ENCODE peak calls at places on chromosomes 2 and 18, in six cellular contexts. One of them, this sample, is unnamed. For H3K4me1 and H3K27me3, the result is how much of the 10 kb centered on the place peaks cover.

GRCh38 chr2:195608768-195609454 is 48.1 kb upstream of the SLC39A10 start:
- DNase-seq in tibial nerve: no peak
- DNase-seq in IMR-90: no peak
- DNase-seq in ovary: no peak
- DNase-seq in cardiac muscle cell: no peak
- DNase-seq in fibroblast of lung: no peak
- DNase-seq in this sample: no peak

GRCh38 chr2:160869411-160869810 is 290.8 kb upstream of the TANK start:
- DNase-seq in tibial nerve: no peak
- DNase-seq in IMR-90: peak
- DNase-seq in ovary: no peak
- DNase-seq in cardiac muscle cell: no peak
- DNase-seq in fibroblast of lung: peak
- DNase-seq in this sample: no peak

GRCh38 chr2:16487686-16488085 is 177.9 kb downstream of the CYRIA start:
- DNase-seq in tibial nerve: no peak
- DNase-seq in IMR-90: peak
- DNase-seq in ovary: no peak
- DNase-seq in cardiac muscle cell: peak
- DNase-seq in fibroblast of lung: peak
- DNase-seq in this sample: peak

GRCh38 chr2:187976667-187977333 is 314.9 kb upstream of the GULP1 start:
- DNase-seq in tibial nerve: no peak
- DNase-seq in IMR-90: no peak
- DNase-seq in ovary: no peak
- DNase-seq in cardiac muscle cell: no peak
- DNase-seq in fibroblast of lung: no peak
- DNase-seq in this sample: no peak

GRCh38 chr2:15293262-15293937 is 267.7 kb downstream of the NBAS start:
- DNase-seq in tibial nerve: no peak
- DNase-seq in IMR-90: no peak
- DNase-seq in ovary: no peak
- DNase-seq in cardiac muscle cell: no peak
- DNase-seq in fibroblast of lung: no peak
- DNase-seq in this sample: no peak

GRCh38 chr2:25294573-25295462 is 46.9 kb downstream of the DNMT3A start:
- DNase-seq in tibial nerve: peak
- DNase-seq in IMR-90: peak
- DNase-seq in ovary: peak
- DNase-seq in cardiac muscle cell: peak
- DNase-seq in fibroblast of lung: peak
- DNase-seq in this sample: peak

GRCh38 chr2:222193328-222194008 is 105.3 kb downstream of the PAX3 start:
- DNase-seq in tibial nerve: no peak
- DNase-seq in IMR-90: no peak
- DNase-seq in ovary: no peak
- DNase-seq in cardiac muscle cell: peak
- DNase-seq in fibroblast of lung: no peak
- DNase-seq in this sample: peak

GRCh38 chr2:6877402-6878305 is at the start of gene RSAD2:
- DNase-seq in tibial nerve: no peak
- DNase-seq in IMR-90: peak
- DNase-seq in ovary: peak
- DNase-seq in cardiac muscle cell: no peak
- DNase-seq in fibroblast of lung: peak
- DNase-seq in this sample: no peak

GRCh38 chr2:24838541-24838940 is 45.3 kb downstream of the CENPO start:
- DNase-seq in tibial nerve: no peak
- DNase-seq in IMR-90: no peak
- DNase-seq in ovary: peak
- DNase-seq in cardiac muscle cell: no peak
- DNase-seq in fibroblast of lung: no peak
- DNase-seq in this sample: no peak

GRCh38 chr18:36580874-36581750 is 247.7 kb downstream of the TPGS2 start:
- DNase-seq in tibial nerve: no peak
- DNase-seq in IMR-90: peak
- DNase-seq in ovary: no peak
- DNase-seq in cardiac muscle cell: no peak
- DNase-seq in fibroblast of lung: peak
- DNase-seq in this sample: no peak

GRCh38 chr2:1974391-1974790 is 230.1 kb upstream of the PXDN start:
- DNase-seq in tibial nerve: no peak
- DNase-seq in IMR-90: no peak
- DNase-seq in ovary: no peak
- DNase-seq in cardiac muscle cell: no peak
- DNase-seq in fibroblast of lung: no peak
- DNase-seq in this sample: no peak

GRCh38 chr2:200379481-200380120 is 73.1 kb downstream of the SPATS2L start:
- DNase-seq in tibial nerve: no peak
- DNase-seq in IMR-90: no peak
- DNase-seq in ovary: no peak
- DNase-seq in cardiac muscle cell: no peak
- DNase-seq in fibroblast of lung: no peak
- DNase-seq in this sample: no peak

GRCh38 chr2:100853909-100854810 is 34.2 kb downstream of the NPAS2 start:
- DNase-seq in tibial nerve: no peak
- DNase-seq in IMR-90: no peak
- DNase-seq in ovary: no peak
- DNase-seq in cardiac muscle cell: no peak
- DNase-seq in fibroblast of lung: no peak
- DNase-seq in this sample: no peak

GRCh38 chr18:59208602-59209001 is 11.4 kb upstream of the GRP start:
- DNase-seq in tibial nerve: no peak
- DNase-seq in IMR-90: no peak
- DNase-seq in ovary: no peak
- DNase-seq in cardiac muscle cell: no peak
- DNase-seq in fibroblast of lung: no peak
- DNase-seq in this sample: no peak

GRCh38 chr2:172734711-172735645 is 667 bp upstream of the RAPGEF4 start:
- DNase-seq in tibial nerve: no peak
- DNase-seq in IMR-90: no peak
- DNase-seq in ovary: no peak
- DNase-seq in cardiac muscle cell: no peak
- DNase-seq in fibroblast of lung: peak
- DNase-seq in this sample: peak

GRCh38 chr2:85273732-85274731 is 53.8 kb downstream of the TGOLN2 start:
- DNase-seq in tibial nerve: no peak
- DNase-seq in IMR-90: peak
- DNase-seq in ovary: peak
- DNase-seq in cardiac muscle cell: peak
- DNase-seq in fibroblast of lung: peak
- DNase-seq in this sample: peak

GRCh38 chr2:101787097-101787496 is 89.6 kb downstream of the MAP4K4 start:
- DNase-seq in tibial nerve: no peak
- DNase-seq in IMR-90: peak
- DNase-seq in ovary: no peak
- DNase-seq in cardiac muscle cell: no peak
- DNase-seq in fibroblast of lung: no peak
- DNase-seq in this sample: no peak

GRCh38 chr2:231717281-231718180 is 9.2 kb downstream of the PTMA start:
- DNase-seq in tibial nerve: no peak
- DNase-seq in IMR-90: peak
- DNase-seq in ovary: no peak
- DNase-seq in cardiac muscle cell: no peak
- DNase-seq in fibroblast of lung: no peak
- DNase-seq in this sample: peak

GRCh38 chr2:168773719-168774521 is 28.5 kb upstream of the NOSTRIN start:
- DNase-seq in tibial nerve: no peak
- DNase-seq in IMR-90: peak
- DNase-seq in ovary: peak
- DNase-seq in cardiac muscle cell: peak
- DNase-seq in fibroblast of lung: peak
- DNase-seq in this sample: peak

DNA sequence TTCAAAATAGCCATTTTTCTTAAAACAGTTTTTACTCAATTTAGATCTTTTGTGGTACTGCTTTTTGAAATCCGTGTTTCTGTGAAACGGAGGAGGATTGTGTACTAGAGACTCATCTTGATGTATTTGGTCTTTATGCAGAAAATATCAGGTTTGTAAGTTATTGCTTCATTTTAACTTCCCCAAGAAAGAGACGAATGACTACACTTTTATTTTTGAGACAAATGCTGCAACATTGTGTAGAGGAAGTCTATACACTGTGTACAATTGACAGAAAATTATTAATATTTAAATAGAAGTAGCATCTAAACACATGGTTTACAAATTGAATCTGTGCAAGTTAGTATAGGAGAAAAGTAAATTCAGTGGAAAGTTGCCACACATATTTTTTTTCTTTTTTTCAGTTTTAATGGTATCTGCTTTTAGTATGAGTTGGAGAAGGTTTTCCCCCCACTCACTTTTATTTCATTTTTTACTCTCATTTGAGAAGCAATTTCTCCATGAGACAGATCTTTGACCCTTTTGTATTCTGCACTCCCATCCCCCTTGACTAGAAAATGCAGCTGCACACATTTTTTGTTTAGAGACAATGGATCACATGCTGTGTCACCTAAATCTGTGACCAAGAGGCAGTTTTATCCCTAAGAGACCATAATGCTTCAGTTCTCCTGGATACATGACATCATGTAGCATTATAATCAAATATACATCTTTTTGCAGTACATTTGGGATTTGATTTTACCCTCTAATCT is 200.8 kb upstream of the STON1 start:
- DNase-seq in tibial nerve: no peak
- DNase-seq in IMR-90: no peak
- DNase-seq in ovary: no peak
- DNase-seq in cardiac muscle cell: no peak
- DNase-seq in fibroblast of lung: no peak
- DNase-seq in this sample: no peak
- H3K4me1 ChIP-seq in tibial nerve: under half
- H3K4me1 ChIP-seq in IMR-90: under half
- H3K4me1 ChIP-seq in ovary: under half
- H3K4me1 ChIP-seq in cardiac muscle cell: under half
- H3K4me1 ChIP-seq in fibroblast of lung: under half
- H3K4me1 ChIP-seq in this sample: under half

GRCh38 chr2:94994914-94995236 is 30.6 kb upstream of the MAL start:
- DNase-seq in tibial nerve: no peak
- DNase-seq in IMR-90: no peak
- DNase-seq in ovary: no peak
- DNase-seq in cardiac muscle cell: no peak
- DNase-seq in fibroblast of lung: no peak
- DNase-seq in this sample: no peak
- H3K27me3 ChIP-seq in tibial nerve: half or more
- H3K27me3 ChIP-seq in IMR-90: under half
- H3K27me3 ChIP-seq in ovary: under half
- H3K27me3 ChIP-seq in cardiac muscle cell: under half
- H3K27me3 ChIP-seq in fibroblast of lung: under half
- H3K27me3 ChIP-seq in this sample: under half

DNA sequence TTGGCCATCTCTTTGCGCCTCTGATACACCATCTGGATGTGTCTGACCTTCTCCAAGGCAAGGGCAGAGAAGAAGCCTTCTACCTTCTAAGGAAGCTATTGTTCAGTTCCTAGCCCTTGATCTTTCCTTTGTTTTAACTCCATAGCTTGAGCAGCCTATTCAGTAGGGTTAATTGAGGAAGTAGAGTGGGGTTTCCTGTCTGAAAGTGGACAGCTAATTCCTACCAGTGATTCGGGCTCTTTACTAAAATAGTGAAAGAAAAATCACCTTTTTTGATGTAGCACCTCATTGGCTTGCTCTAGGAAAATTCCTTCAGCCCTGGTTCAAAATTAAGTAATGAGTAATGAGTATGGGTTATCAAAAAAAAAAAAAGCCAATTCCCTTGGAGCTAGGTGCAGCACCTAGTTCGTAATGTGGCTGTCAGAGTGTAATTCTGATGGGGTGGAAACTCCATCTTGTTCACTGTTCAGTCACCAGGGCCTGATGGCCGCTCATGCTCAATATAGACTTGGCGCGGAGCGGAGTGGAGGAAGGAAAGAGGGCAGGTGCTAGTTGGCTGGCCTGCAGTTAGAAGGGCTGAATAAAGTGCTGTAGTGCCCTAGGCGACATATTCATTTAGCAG is 2.9 kb upstream of the MGAT5 start:
- DNase-seq in tibial nerve: no peak
- DNase-seq in IMR-90: no peak
- DNase-seq in ovary: no peak
- DNase-seq in cardiac muscle cell: no peak
- DNase-seq in fibroblast of lung: no peak
- DNase-seq in this sample: no peak
- H3K4me1 ChIP-seq in tibial nerve: half or more
- H3K4me1 ChIP-seq in IMR-90: under half
- H3K4me1 ChIP-seq in ovary: under half
- H3K4me1 ChIP-seq in cardiac muscle cell: under half
- H3K4me1 ChIP-seq in fibroblast of lung: under half
- H3K4me1 ChIP-seq in this sample: under half

GRCh38 chr2:223969856-223970255 is 12.6 kb downstream of the MRPL44 start:
- DNase-seq in tibial nerve: no peak
- DNase-seq in IMR-90: peak
- DNase-seq in ovary: no peak
- DNase-seq in cardiac muscle cell: no peak
- DNase-seq in fibroblast of lung: no peak
- DNase-seq in this sample: no peak
- H3K27me3 ChIP-seq in tibial nerve: under half
- H3K27me3 ChIP-seq in IMR-90: under half
- H3K27me3 ChIP-seq in ovary: under half
- H3K27me3 ChIP-seq in cardiac muscle cell: under half
- H3K27me3 ChIP-seq in fibroblast of lung: under half
- H3K27me3 ChIP-seq in this sample: under half

DNA sequence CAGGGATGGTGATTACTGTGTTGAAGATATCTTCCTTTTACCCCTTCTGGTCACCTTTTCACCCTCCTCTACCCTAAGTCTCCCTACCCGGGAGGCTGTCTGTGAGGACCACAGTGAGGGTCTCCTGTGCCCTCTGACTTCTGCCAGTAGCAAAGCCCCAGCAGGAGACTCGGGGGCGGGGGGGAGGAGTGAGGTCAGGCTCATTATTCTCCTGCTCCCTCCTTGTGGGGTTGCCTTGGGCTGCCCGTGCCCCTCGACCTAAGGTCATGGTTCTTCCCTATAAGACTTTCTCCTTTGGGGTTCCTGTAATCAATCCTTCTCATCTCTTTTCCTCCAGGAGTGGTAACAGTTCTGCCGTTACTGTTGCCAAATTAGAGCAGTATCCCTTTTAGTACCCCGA is 65.5 kb downstream of the GREB1L start:
- DNase-seq in tibial nerve: no peak
- DNase-seq in IMR-90: no peak
- DNase-seq in ovary: no peak
- DNase-seq in cardiac muscle cell: no peak
- DNase-seq in fibroblast of lung: no peak
- DNase-seq in this sample: no peak
- H3K4me1 ChIP-seq in tibial nerve: under half
- H3K4me1 ChIP-seq in IMR-90: under half
- H3K4me1 ChIP-seq in ovary: under half
- H3K4me1 ChIP-seq in cardiac muscle cell: under half
- H3K4me1 ChIP-seq in fibroblast of lung: under half
- H3K4me1 ChIP-seq in this sample: under half